ENCODE peak calls at places on chromosomes 13 and 19, in four cellular contexts. L, Q, X and R are unnamed samples.

GRCh38 chr19:36973021-36973843 is 57.1 kb downstream of the ZNF568 start:
- DNase-seq in L (no peak), Q (peak; percentile 83), X (peak; percentile 72), R (peak; percentile 2)

GRCh38 chr19:3140667-3141038 is 4.8 kb downstream of the GNA15 start:
- DNase-seq in L (no peak), Q (peak; percentile 5), X (no peak), R (no peak)

GRCh38 chr19:50831026-50831396 is 2.4 kb downstream of the KLK15 start:
- DNase-seq in L (no peak), Q (no peak), X (no peak), R (no peak)

GRCh38 chr13:31204592-31204991 is 4.8 kb downstream of the B3GLCT start:
- DNase-seq in L (no peak), Q (no peak), X (peak; percentile 84), R (no peak)

GRCh38 chr19:11261902-11262839 is at the start of gene DOCK6:
- DNase-seq in L (no peak), Q (peak; percentile 65), X (no peak), R (no peak)

GRCh38 chr13:109654341-109655205 is 131.8 kb downstream of the IRS2 start:
- DNase-seq in L (no peak), Q (no peak), X (peak; percentile 92), R (no peak)

GRCh38 chr13:73288596-73288995 is 229.8 kb downstream of the KLF5 start:
- DNase-seq in L (no peak), Q (no peak), X (no peak), R (no peak)

GRCh38 chr13:30997697-30998547 is 65.5 kb downstream of the TEX26 start:
- DNase-seq in L (no peak), Q (no peak), X (no peak), R (no peak)

GRCh38 chr19:32220951-32221350 is 124.5 kb upstream of the ZNF507 start:
- DNase-seq in L (no peak), Q (no peak), X (no peak), R (no peak)

GRCh38 chr13:24226762-24227161 is 66.2 kb downstream of the SPATA13 start:
- DNase-seq in L (no peak), Q (no peak), X (no peak), R (no peak)
- TF ChIP-seq CTCF in L (no peak), Q (no peak), X (no peak), R (no peak)

DNA sequence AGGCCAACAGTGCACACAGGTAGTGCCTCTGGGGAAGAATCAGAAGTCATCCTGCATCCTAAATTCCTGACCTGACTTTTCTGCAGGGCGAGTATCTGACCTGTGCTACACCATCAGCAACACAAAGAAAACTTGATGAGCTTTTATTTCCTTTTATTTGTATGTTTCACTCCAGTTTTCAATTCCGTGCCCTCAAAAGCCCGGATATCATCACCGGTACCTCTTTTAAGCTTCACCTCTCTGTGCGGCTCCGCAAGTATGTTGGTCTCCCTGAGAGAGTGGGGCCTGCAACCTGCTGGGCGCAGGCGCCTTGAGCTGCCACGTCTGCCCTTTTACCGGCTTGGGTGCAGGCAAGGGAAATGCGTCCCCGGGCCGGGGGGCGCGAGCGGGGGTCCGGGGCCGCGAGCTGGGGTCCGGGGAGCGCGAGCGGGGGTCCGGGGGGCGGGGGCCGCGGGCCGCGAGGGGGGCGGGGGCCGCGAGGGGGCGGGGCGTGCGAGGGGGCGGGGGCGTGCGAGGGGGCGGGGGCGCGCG is 4.3 kb upstream of the DUXA start:
- DNase-seq in L (no peak), Q (no peak), X (peak; percentile 17), R (no peak)
- H3K4me3 ChIP-seq in L (no peak overlapping the region), Q (no peak overlapping the region), X (peak overlapping the region; percentile 24), R (peak overlapping the region; percentile 11)

DNA sequence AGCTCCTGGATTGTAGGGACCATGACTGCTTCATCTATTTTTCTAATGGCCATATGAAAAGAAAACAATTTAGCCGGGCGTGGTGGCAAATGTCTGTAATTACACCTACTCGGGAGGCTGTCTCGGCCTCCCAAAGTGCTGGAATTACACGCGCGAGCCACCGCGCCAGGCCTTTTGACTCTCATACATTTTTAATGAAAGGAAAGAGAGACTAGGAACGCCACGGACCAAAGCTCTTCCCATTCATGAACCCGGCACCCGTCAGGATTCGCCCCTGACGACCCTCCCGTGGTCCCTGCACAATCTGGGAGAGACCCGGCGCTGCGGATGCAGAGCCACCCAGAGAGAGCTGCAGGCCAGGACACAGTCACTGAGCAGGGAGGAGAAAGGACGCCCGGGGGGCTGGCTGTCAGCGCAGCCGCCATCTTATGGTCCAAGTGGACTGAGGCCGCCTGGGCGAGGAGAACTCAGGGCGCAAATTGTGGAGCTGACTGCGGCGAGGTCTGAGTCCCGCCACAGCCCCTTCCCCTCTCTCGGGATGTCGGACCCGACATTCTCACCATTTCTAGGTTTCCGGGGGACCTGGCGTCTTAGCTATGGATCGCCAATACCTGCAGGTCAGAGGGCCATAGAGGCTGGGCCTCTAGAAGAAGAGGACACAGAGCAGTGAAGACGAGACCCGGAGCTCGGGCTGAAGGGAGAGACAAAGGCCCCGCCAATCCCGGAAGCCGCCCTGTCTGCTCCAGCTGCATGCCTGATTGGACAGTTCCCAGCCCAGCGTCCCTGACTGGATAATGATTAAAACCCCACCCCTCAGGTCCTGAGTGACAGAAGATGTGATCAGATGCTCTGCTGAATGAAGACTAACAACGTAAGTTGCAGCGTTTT is at the start of gene ZNF681:
- DNase-seq in L (peak; percentile 73), Q (peak; percentile 92), X (peak; percentile 89), R (peak; percentile 32)
- TF ChIP-seq CTCF in L (peak; percentile 16), Q (no peak), X (no peak), R (no peak)

GRCh38 chr19:20422216-20422615 is 143.4 kb downstream of the ZNF737 start:
- DNase-seq in L (no peak), Q (no peak), X (no peak), R (no peak)

GRCh38 chr19:20422616-20423205 is 142.9 kb downstream of the ZNF737 start:
- DNase-seq in L (no peak), Q (no peak), X (peak; percentile 2), R (no peak)

DNA sequence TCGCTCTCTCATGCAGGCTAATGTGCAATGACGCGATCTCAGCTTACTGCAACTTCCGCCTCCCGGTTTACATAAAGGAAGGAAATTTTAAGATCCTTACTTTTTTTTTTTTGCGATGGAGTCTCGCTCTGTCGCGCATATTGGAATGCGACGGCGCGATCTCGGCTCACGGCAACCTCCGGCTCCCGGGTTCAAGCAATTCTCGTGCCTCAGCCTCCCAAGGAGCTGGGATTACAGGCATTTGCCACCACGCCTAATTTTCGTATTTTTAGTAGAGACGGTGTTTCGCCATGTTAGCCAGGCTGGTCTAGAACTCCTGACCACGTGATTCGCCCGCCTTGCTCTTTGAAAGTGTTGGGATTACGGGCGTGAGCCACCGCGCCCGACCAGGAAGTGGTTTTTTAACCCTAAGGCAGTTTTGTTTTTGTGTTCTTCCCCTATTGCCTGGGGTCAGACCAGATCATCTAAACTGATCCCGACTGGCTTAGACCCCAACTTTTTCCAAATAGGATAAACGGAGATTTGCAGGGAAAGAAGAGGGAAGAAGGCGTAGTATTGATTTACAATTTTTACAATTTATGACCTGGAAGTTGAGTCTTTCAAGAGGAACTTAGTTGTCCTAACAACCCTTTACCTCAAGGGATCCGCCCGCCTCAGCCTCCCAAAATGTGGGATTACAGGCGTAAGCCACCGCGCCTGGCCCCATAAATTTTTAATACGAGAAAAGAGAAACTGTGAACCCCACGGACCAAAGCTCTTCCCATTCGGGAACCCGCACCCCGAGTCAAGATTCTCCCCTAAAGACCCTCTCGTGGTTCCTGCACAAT is 142.0 kb downstream of the ZNF737 start:
- DNase-seq in L (no peak), Q (peak; percentile 53), X (peak; percentile 66), R (no peak)
- H3K4me3 ChIP-seq in L (peak overlapping the region; percentile 60), Q (no peak overlapping the region), X (peak overlapping the region; percentile 66), R (peak overlapping the region; percentile 35)

DNA sequence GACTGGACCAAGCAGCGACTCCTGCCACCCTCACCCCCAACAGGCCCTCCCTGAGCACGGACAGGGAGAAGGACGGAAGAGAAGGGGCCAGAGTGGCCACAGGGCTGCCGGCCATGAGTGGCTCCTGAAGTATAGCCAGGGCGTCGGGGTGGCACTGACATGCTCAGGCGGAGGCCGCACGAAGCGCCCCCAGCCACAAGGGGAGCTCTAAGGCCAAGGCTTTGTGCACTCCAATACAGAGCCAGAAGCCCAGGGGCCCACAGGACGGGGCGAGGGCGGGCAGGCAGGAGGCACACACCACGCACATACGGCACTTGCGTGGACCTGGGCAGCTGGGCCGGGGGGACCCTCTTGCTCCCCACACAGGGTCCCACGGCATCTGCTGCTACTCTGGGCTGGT is 52.0 kb downstream of the KLF2 start:
- DNase-seq in L (no peak), Q (no peak), X (no peak), R (no peak)
- TF ChIP-seq CTCF in L (peak; percentile 43), Q (no peak), X (no peak), R (peak; percentile 48)

DNA sequence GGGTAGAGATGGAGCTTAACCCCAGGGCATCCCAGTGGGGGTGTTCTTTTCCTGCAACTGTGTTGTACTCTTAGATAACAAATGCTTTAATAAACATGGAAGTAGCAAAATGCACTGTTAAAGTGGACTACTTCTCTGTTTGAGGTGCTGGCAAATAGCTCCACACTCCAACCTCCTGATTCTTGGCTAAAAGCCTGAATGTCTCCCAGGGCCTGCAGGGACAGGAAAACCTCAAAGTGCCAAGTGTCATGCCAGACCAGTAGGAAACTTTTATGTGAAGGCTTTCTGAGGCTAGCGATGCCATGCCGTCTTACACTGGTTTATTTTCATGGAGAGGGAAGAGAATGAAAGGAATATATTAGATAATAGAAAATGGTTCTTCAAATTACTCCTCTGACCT is 6.8 kb downstream of the FREM2 start:
- DNase-seq in L (no peak), Q (no peak), X (no peak), R (no peak)
- H3K4me3 ChIP-seq in L (no peak overlapping the region), Q (no peak overlapping the region), X (no peak overlapping the region), R (no peak overlapping the region)

GRCh38 chr13:52092087-52092486 is 36.8 kb downstream of the NEK5 start:
- DNase-seq in L (no peak), Q (no peak), X (no peak), R (no peak)
- TF ChIP-seq CTCF in L (no peak), Q (no peak), X (no peak), R (no peak)